ENCODE peak calls at places on chromosomes 6 and 20, in six cellular contexts. D is IMR-90, Q is heart left ventricle, I is HepG2, S is upper lobe of left lung, H is right lobe of liver. N is an unnamed sample.

GRCh38 chr20:32509639-32510066 is 75.5 kb downstream of the NOL4L start:
- ATAC-seq in Q (no peak), H (peak; percentile 21), I (peak; percentile 82), D (peak; percentile 70), S (no peak), N (no peak)

GRCh38 chr6:73579851-73580246 is 59.0 kb upstream of the EEF1A1 start:
- ATAC-seq in S (peak; percentile 79), I (peak; percentile 75), Q (peak; percentile 74), D (peak; percentile 59), H (peak; percentile 74), N (peak; percentile 54)

GRCh38 chr6:29656157-29656556 is 735 bp upstream of the MOG start:
- ATAC-seq in D (no peak), S (no peak), Q (peak; percentile 95), H (no peak), I (no peak), N (peak; percentile 42)

GRCh38 chr6:168221000-168221399 is 98.6 kb downstream of the DACT2 start:
- ATAC-seq in I (no peak), D (no peak), S (no peak), Q (no peak), H (no peak), N (no peak)

GRCh38 chr6:169996652-169997051 is 245.2 kb downstream of the ERMARD start:
- ATAC-seq in S (no peak), D (no peak), Q (no peak), I (no peak), H (no peak), N (no peak)

GRCh38 chr6:120108061-120108795 is 758.7 kb upstream of the MAN1A1 start:
- ATAC-seq in Q (no peak), I (no peak), S (no peak), H (no peak), D (no peak), N (no peak)

GRCh38 chr6:160679402-160679769 is 15.3 kb upstream of the LPA start:
- ATAC-seq in I (peak; percentile 88), D (no peak), S (peak; percentile 39), H (peak; percentile 92), Q (peak; percentile 22), N (no peak)

GRCh38 chr20:44460795-44461141 is 14.9 kb upstream of the TTPAL start:
- ATAC-seq in H (no peak), I (peak; percentile 60), D (peak; percentile 76), Q (no peak), S (no peak), N (no peak)

GRCh38 chr6:111687652-111688051 is 82.0 kb upstream of the TRAF3IP2 start:
- ATAC-seq in S (no peak), D (no peak), Q (no peak), H (peak; percentile 54), I (no peak), N (no peak)

GRCh38 chr6:42781546-42781810 is 374 bp upstream of the BICRAL start:
- ATAC-seq in I (no peak), S (no peak), D (no peak), Q (no peak), H (no peak), N (no peak)

GRCh38 chr6:42782689-42783176 is 881 bp downstream of the BICRAL start:
- ATAC-seq in H (peak; percentile 65), I (peak; percentile 60), S (peak; percentile 87), D (peak; percentile 84), Q (peak; percentile 81), N (peak; percentile 80)

GRCh38 chr6:42783177-42783875 is 1.5 kb downstream of the BICRAL start:
- ATAC-seq in S (peak; percentile 86), D (peak; percentile 28), H (peak; percentile 73), Q (peak; percentile 79), I (peak; percentile 76), N (peak; percentile 72)

GRCh38 chr6:42783876-42784738 is 2.3 kb downstream of the BICRAL start:
- ATAC-seq in I (no peak), Q (no peak), S (no peak), H (no peak), D (no peak), N (no peak)

DNA sequence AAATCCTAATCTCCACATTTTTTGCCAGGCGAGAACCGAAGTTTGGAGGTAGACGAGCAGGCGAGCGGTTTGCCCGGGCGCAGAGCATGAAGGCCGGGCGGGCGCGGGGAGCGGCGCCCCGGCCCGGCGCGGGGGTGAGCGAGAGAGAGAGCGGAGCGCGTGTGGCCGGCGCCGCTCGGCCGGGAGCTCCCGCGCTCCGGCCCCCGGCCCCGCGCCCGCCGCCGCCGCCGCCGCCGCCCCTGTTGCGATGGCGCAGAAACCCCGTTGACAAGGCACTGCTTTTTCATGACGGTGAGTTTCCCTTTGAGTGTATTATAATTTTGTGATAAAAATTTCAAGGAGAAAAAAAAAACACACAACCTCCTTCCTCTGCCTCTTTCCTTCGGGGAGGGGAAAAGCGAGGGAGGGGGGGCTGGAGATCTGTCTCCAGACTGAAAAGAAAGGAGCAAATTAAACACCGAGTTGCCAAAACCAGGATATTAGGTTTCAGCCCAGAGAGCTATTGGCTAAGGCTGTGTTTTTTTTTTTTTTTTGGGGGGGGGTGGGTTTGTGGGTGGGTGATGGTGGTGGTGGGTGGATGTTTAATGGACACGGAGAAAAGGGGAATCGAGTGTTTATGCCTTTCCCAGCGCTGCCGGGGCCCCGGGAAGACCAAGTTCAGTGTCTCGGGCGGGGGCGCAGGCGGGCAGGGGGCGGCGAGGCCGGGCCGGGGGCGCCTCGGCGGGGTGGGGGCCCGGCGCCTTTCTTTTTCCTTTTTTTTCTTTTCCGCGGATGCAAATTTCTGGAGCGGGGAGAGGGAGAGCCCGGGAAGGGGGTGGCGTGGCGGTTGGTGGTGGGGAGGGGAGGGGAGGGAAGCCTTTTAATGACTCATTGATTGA is at the start of gene BICRAL:
- ATAC-seq in S (peak; percentile 53), D (peak; percentile 42), I (peak; percentile 11), H (peak; percentile 42), Q (peak; percentile 29), N (peak; percentile 39)
- TF ChIP-seq POLR2A in S (no peak), D (no peak), I (no peak), H (no peak), Q (no peak), N (no peak)

GRCh38 chr6:42879372-42880239 is at the start of gene RPL7L1:
- ATAC-seq in I (peak; percentile 94), D (peak; percentile 96), Q (peak; percentile 99), H (peak; percentile 95), S (peak; percentile 99), N (peak; percentile 95)
- TF ChIP-seq POLR2A in I (peak; percentile 98), D (peak; percentile 95), Q (no peak), H (peak; percentile 66), S (peak; percentile 75), N (peak; percentile 37)

GRCh38 chr20:34516038-34516873 is at the start of gene DYNLRB1:
- ATAC-seq in H (peak; percentile 89), S (peak; percentile 97), Q (peak; percentile 98), D (peak; percentile 89), I (peak; percentile 91), N (peak; percentile 97)
- TF ChIP-seq POLR2A in H (peak; percentile 84), S (peak; percentile 90), Q (no peak), D (peak; percentile 90), I (peak; percentile 90), N (peak; percentile 88)

DNA sequence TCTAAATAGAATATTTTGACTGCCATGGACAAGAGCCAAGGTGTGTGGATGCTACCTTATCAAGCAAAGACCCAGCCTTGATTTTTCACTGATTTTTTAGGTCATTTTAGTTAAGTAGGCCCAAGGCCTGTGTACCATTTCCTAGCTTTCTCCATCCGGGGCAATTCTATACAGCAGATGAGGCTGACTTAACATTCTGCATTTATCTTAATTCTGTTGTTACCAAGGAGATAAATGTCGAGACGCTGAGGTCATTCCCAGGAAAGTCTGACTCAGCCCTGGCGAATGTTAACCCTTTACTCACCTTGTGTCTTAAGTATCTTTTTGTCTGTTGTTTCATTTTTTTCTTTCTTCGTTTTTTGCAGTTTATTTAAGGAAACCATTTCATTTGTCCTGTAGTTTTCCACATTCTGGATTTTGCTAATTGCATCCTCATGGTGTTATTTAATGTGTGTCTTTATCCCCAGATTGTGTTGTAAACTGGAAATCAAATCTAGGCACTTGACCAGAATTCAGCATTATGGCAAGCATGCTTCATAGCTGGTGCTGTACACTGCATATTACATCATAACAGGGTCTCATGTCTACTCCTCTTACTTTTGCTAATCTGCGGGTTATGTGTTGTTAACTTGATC is 277.0 kb downstream of the CDKAL1 start:
- ATAC-seq in D (peak; percentile 92), S (peak; percentile 70), H (no peak), I (no peak), Q (peak; percentile 48), N (no peak)
- TF ChIP-seq POLR2A in D (no peak), S (no peak), H (no peak), I (no peak), Q (no peak), N (no peak)

DNA sequence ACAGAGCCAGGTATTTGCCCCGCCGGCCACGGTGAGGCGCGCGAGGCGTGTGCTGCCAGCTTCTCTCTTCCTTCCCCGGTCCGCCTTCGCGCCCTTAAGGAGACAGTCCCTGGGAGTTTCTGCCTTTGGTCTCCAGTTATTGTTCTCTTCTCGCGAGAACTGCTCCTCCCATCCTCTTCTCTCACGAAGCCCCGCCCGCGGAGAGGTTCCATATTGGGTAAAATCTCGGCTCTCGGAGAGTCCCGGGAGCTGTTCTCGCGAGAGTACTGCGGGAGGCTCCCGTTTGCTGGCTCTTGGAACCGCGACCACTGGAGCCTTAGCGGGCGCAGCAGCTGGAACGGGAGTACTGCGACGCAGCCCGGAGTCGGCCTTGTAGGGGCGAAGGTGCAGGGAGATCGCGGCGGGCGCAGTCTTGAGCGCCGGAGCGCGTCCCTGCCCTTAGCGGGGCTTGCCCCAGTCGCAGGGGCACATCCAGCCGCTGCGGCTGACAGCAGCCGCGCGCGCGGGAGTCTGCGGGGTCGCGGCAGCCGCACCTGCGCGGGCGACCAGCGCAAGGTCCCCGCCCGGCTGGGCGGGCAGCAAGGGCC is at the start of gene MAPK14:
- ATAC-seq in I (peak; percentile 92), Q (peak; percentile 97), H (peak; percentile 93), S (peak; percentile 95), D (peak; percentile 85), N (peak; percentile 93)
- TF ChIP-seq POLR2A in I (peak; percentile 99), Q (peak; percentile 78), H (peak; percentile 99), S (peak; percentile 99), D (peak; percentile 88), N (peak; percentile 96)

DNA sequence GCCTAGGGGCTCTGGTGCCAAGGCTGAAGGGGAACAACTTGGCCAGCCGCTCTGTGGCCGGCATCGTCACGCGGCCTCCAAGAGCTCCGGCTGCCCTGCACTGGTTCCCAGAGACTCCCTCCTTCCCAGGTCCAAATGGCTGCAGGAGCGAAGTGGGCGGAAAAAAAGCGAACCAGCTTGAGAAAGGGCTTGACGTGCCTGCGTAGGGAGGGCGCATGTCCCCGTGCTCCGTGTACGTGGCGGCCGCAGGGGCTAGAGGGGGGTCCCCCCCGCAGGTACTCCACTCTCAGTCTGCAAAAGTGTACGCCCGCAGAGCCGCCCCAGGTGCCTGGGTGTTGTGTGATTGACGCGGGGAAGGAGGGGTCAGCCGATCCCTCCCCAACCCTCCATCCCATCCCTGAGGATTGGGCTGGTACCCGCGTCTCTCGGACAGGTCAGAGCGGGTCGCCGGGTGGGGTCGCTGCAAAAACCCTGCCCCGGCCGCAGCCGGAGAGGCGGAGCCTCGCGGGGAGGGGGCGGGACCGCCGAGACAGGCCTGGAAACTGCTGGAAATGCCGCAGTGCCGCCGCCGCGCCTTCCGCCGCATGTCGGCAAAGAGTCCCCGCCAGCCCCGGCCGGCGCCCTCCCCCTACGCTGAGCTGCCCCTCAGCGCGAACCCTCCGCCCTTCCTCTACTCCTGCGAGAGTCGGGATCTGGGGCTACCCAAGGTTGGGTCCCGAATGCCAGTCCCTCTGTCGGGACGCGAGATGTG is 814 bp upstream of the HSP90AB1 start:
- ATAC-seq in I (peak; percentile 78), D (peak; percentile 83), H (peak; percentile 83), S (peak; percentile 92), Q (peak; percentile 85), N (peak; percentile 77)
- TF ChIP-seq POLR2A in I (peak; percentile 37), D (no peak), H (no peak), S (peak; percentile 19), Q (no peak), N (no peak)

GRCh38 chr6:88480822-88481221 is 314.7 kb upstream of the CNR1 start:
- ATAC-seq in D (no peak), Q (no peak), H (no peak), I (no peak), S (no peak), N (no peak)
- TF ChIP-seq POLR2A in D (no peak), Q (no peak), H (no peak), I (no peak), S (no peak), N (no peak)